ENCODE peak calls at places on chromosome 20, in eight cellular contexts. N is NCI-H460; X is NCI-H2081; V is AG04450; A is NCI-H1092; L is stimulated activated CD4-positive, alpha-beta T cell treated with anti-CD3 and anti-CD28 coated beads, Interleukin-4, amount 100 ng/mL, for 48 hours; K is cardiac muscle cell; Y is kidney tubule cell. C is an unnamed sample.

GRCh38 chr20:7146552-7147219 is 379.2 kb downstream of the BMP2 start:
- DNase-seq in N (no peak), L (no peak), X (peak; percentile 71), K (no peak), V (no peak), Y (no peak), A (no peak), C (no peak)

GRCh38 chr20:59123011-59123676 is 40.5 kb upstream of the ZNF831 start:
- DNase-seq in N (no peak), V (no peak), A (no peak), Y (no peak), L (no peak), X (no peak), K (no peak), C (no peak)

GRCh38 chr20:2742934-2743559 is 50.5 kb downstream of the EBF4 start:
- DNase-seq in L (peak; percentile 65), Y (peak; percentile 82), V (peak; percentile 15), X (peak; percentile 44), K (peak; percentile 75), A (peak; percentile 85), N (peak; percentile 53), C (peak; percentile 83)

GRCh38 chr20:37388831-37389230 is 42.9 kb downstream of the SRC start:
- DNase-seq in N (no peak), K (no peak), X (no peak), L (no peak), A (no peak), V (no peak), Y (no peak), C (peak; percentile 5)

GRCh38 chr20:63454729-63455567 is 17.5 kb downstream of the KCNQ2 start:
- DNase-seq in A (peak; percentile 36), V (no peak), X (peak; percentile 63), K (peak; percentile 40), N (no peak), L (no peak), Y (no peak), C (no peak)

GRCh38 chr20:22962567-22963439 is 72.3 kb upstream of the SSTR4 start:
- DNase-seq in V (no peak), L (no peak), N (no peak), K (no peak), Y (peak; percentile 50), A (no peak), X (no peak), C (no peak)

GRCh38 chr20:37651932-37652331 is 41.9 kb upstream of the CTNNBL1 start:
- DNase-seq in Y (peak; percentile 27), X (no peak), N (peak; percentile 29), K (peak; percentile 59), A (peak; percentile 61), L (peak; percentile 17), V (no peak), C (no peak)

GRCh38 chr20:8045946-8046345 is 26.4 kb upstream of the TMX4 start:
- DNase-seq in A (no peak), Y (no peak), K (no peak), N (no peak), X (no peak), L (no peak), V (no peak), C (no peak)

GRCh38 chr20:11155156-11155805 is 481.5 kb upstream of the JAG1 start:
- DNase-seq in L (no peak), A (peak; percentile 9), V (no peak), Y (no peak), N (no peak), K (no peak), X (no peak), C (no peak)

GRCh38 chr20:48921883-48922867 is 664 bp downstream of the ARFGEF2 start:
- DNase-seq in K (no peak), Y (peak; percentile 78), N (peak; percentile 24), X (peak; percentile 53), V (no peak), L (no peak), A (no peak), C (peak; percentile 75)

GRCh38 chr20:48782901-48783308 is 44.9 kb downstream of the PREX1 start:
- DNase-seq in V (no peak), N (no peak), A (no peak), X (no peak), K (no peak), Y (no peak), L (no peak), C (no peak)

C was measured in hepatocyte.